ENCODE peak calls at places on chromosome 18, in four cellular contexts. B is naive thymus-derived CD4-positive, alpha-beta T cell; W is GM23248; C is activated naive CD8-positive, alpha-beta T cell treated with anti-CD3 and anti-CD28 coated beads, Interleukin-2, amount 50 U/mL, for 24 hours. I is an unnamed sample.

GRCh38 chr18:25111382-25112070 is 240.4 kb downstream of the ZNF521 start:
- DNase-seq in B (no peak), W (no peak), C (no peak), I (no peak)

GRCh38 chr18:59646228-59646945 is 50.8 kb downstream of the CCBE1 start:
- DNase-seq in B (no peak), C (no peak), W (peak), I (no peak)

GRCh38 chr18:25998461-25998860 is 92.0 kb downstream of the SS18 start:
- DNase-seq in W (no peak), C (no peak), B (no peak), I (no peak)

GRCh38 chr18:74963820-74964446 is 245.0 kb downstream of the PTGR3 start:
- DNase-seq in W (peak), B (no peak), C (no peak), I (no peak)

GRCh38 chr18:46497129-46497528 is 159.9 kb downstream of the LOXHD1 start:
- DNase-seq in B (no peak), C (peak), W (peak), I (peak)

GRCh38 chr18:14920976-14921375 is 173.0 kb downstream of the ANKRD30B start:
- DNase-seq in W (no peak), C (no peak), B (no peak), I (no peak)

GRCh38 chr18:42185486-42185885 is 230.5 kb downstream of the PIK3C3 start:
- DNase-seq in B (no peak), W (no peak), C (no peak), I (no peak)

GRCh38 chr18:9708882-9709877 is 1.1 kb downstream of the RAB31 start:
- DNase-seq in B (no peak), C (peak), W (peak), I (peak)

GRCh38 chr18:2988041-2988794 is 24.7 kb downstream of the LPIN2 start:
- DNase-seq in C (no peak), W (peak), B (no peak), I (no peak)

GRCh38 chr18:48840491-48840877 is 110.3 kb downstream of the SMAD7 start:
- DNase-seq in W (no peak), B (no peak), C (no peak), I (no peak)

GRCh38 chr18:61666876-61667590 is 225.8 kb downstream of the RNF152 start:
- DNase-seq in C (no peak), W (no peak), B (no peak), I (no peak)

GRCh38 chr18:59900222-59901128 is 679 bp downstream of the PMAIP1 start:
- DNase-seq in B (peak), C (peak), W (peak), I (peak)

GRCh38 chr18:58009166-58009565 is 34.9 kb upstream of the NEDD4L start:
- DNase-seq in B (no peak), C (no peak), W (peak), I (no peak)

GRCh38 chr18:24491882-24492281 is 31.4 kb downstream of the HRH4 start:
- DNase-seq in B (no peak), C (peak), W (no peak), I (peak)

GRCh38 chr18:44679912-44680270 is 797 bp upstream of the SETBP1 start:
- DNase-seq in C (peak), B (no peak), W (peak), I (peak)

GRCh38 chr18:59459352-59460059 is 100.4 kb upstream of the LMAN1 start:
- DNase-seq in B (no peak), W (peak), C (no peak), I (no peak)

GRCh38 chr18:76977108-76977621 is 154.8 kb downstream of the ZNF236 start:
- DNase-seq in B (no peak), C (no peak), W (no peak), I (no peak)

GRCh38 chr18:32276256-32276655 is 86.4 kb downstream of the MEP1B start:
- DNase-seq in C (no peak), W (no peak), B (no peak), I (no peak)

GRCh38 chr18:48893559-48894265 is 57.1 kb downstream of the SMAD7 start:
- DNase-seq in B (no peak), W (no peak), C (no peak), I (no peak)

GRCh38 chr18:63646916-63647315 is 2.9 kb upstream of the SERPINB4 start:
- DNase-seq in W (peak), B (no peak), C (no peak), I (no peak)

GRCh38 chr18:49725809-49726514 is 87.4 kb downstream of the ACAA2 start:
- DNase-seq in C (no peak), B (no peak), W (peak), I (no peak)

GRCh38 chr18:78773303-78773755 is 206.3 kb upstream of the SALL3 start:
- DNase-seq in W (no peak), B (no peak), C (no peak), I (no peak)

GRCh38 chr18:77249583-77250500 is at the start of gene GALR1:
- DNase-seq in W (peak), B (no peak), C (no peak), I (peak)

GRCh38 chr18:75211002-75211621 is 515 bp downstream of the TSHZ1 start:
- DNase-seq in C (peak), B (peak), W (peak), I (peak)

GRCh38 chr18:63346471-63347183 is 20.4 kb downstream of the KDSR start:
- DNase-seq in W (no peak), C (no peak), B (no peak), I (no peak)

GRCh38 chr18:63604791-63605567 is 17.8 kb downstream of the SERPINB13 start:
- DNase-seq in W (peak), B (no peak), C (no peak), I (no peak)

GRCh38 chr18:72727776-72728175 is 140.0 kb downstream of the NETO1 start:
- DNase-seq in W (no peak), B (no peak), C (no peak), I (no peak)

GRCh38 chr18:67483237-67483636 is 33.3 kb downstream of the DSEL start:
- DNase-seq in W (no peak), B (no peak), C (no peak), I (no peak)

GRCh38 chr18:21479721-21480120 is 120.8 kb downstream of the ESCO1 start:
- DNase-seq in B (no peak), C (no peak), W (no peak), I (no peak)

GRCh38 chr18:80180778-80181564 is 66.3 kb downstream of the PARD6G start:
- DNase-seq in W (no peak), B (no peak), C (no peak), I (no peak)

GRCh38 chr18:13501896-13502295 is 224.5 kb downstream of the FAM210A start:
- DNase-seq in W (no peak), C (no peak), B (no peak), I (peak)

GRCh38 chr18:79489900-79490592 is 94.3 kb downstream of the NFATC1 start:
- DNase-seq in C (no peak), B (peak), W (no peak), I (no peak)

GRCh38 chr18:34801769-34802168 is 91.7 kb downstream of the DTNA start:
- DNase-seq in W (peak), B (no peak), C (no peak), I (no peak)